ENCODE peak calls at places on chromosomes 2 and 18, in five cellular contexts. One of them, this sample, is unnamed.

GRCh38 chr18:22606563-22607283 is 189.0 kb upstream of the CTAGE1 start:
- DNase-seq in tibial nerve: no peak
- DNase-seq in uterus: peak
- DNase-seq in stomach: no peak
- DNase-seq in adrenal gland: no peak
- DNase-seq in this sample: no peak

GRCh38 chr2:147051814-147052213 is 793.0 kb upstream of the ACVR2A start:
- DNase-seq in tibial nerve: no peak
- DNase-seq in uterus: no peak
- DNase-seq in stomach: no peak
- DNase-seq in adrenal gland: no peak
- DNase-seq in this sample: no peak

GRCh38 chr2:70890469-70891065 is 45.1 kb upstream of the ATP6V1B1 start:
- DNase-seq in tibial nerve: no peak
- DNase-seq in uterus: no peak
- DNase-seq in stomach: peak
- DNase-seq in adrenal gland: no peak
- DNase-seq in this sample: no peak

GRCh38 chr2:69017080-69017479 is 4.1 kb downstream of the ANTXR1 start:
- DNase-seq in tibial nerve: no peak
- DNase-seq in uterus: no peak
- DNase-seq in stomach: no peak
- DNase-seq in adrenal gland: peak
- DNase-seq in this sample: no peak

GRCh38 chr2:17804358-17804757 is 11.9 kb upstream of the MSGN1 start:
- DNase-seq in tibial nerve: no peak
- DNase-seq in uterus: no peak
- DNase-seq in stomach: no peak
- DNase-seq in adrenal gland: no peak
- DNase-seq in this sample: no peak

GRCh38 chr2:128441341-128442052 is 122.8 kb upstream of the HS6ST1 start:
- DNase-seq in tibial nerve: no peak
- DNase-seq in uterus: peak
- DNase-seq in stomach: peak
- DNase-seq in adrenal gland: no peak
- DNase-seq in this sample: peak

GRCh38 chr18:13216092-13216582 is 2.4 kb upstream of the LDLRAD4 start:
- DNase-seq in tibial nerve: no peak
- DNase-seq in uterus: peak
- DNase-seq in stomach: peak
- DNase-seq in adrenal gland: peak
- DNase-seq in this sample: peak

GRCh38 chr2:190382851-190383250 is 25.3 kb upstream of the MFSD6 start:
- DNase-seq in tibial nerve: no peak
- DNase-seq in uterus: peak
- DNase-seq in stomach: no peak
- DNase-seq in adrenal gland: peak
- DNase-seq in this sample: no peak

GRCh38 chr2:9410108-9410507 is 13.2 kb downstream of the ITGB1BP1 start:
- DNase-seq in tibial nerve: no peak
- DNase-seq in uterus: no peak
- DNase-seq in stomach: no peak
- DNase-seq in adrenal gland: no peak
- DNase-seq in this sample: no peak

GRCh38 chr2:211453311-211453894 is 897.0 kb downstream of the CPS1 start:
- DNase-seq in tibial nerve: no peak
- DNase-seq in uterus: no peak
- DNase-seq in stomach: no peak
- DNase-seq in adrenal gland: no peak
- DNase-seq in this sample: no peak

DNA sequence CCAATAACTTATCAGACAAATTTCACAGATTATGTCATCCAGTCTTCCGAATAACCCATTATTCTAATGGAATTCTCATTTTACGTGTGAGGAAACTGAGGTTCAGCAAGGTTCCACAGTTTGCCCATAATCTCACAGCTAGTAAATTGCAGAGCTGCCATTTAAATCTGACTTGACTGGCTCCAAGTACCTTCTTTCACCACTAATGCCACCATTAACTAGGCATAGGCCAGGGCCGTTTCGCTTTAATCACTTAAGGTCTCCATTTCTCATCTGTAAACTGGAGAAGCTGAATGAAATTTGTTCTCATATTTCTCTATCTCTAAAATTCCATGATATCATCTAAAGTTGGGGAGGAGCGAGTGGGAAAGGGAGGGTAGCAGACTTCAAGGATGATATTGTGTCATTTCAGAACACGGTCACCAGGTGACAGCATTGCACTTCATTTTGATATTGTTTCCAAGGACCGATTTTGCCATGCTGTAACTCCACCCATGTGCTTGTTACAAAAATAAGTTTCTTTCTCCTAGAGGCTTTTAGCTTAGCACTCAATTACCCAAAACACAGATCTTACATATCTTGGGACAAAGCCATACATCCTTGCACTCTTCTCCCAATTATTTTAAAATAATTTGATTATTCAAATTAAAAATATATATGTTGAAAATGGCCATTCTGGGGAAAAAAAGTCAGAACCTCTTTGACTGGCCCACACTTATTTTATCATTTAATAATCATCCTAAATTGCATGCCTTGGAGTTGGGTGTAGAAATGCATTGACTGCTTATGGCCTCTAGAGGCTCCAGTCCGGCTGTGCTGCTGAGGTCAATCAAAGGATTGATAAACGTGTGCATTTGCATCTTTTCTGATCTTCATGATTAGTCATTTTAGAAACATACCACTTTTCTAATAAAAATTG is 123.8 kb downstream of the AKAIN1 start:
- DNase-seq in tibial nerve: no peak
- DNase-seq in uterus: no peak
- DNase-seq in stomach: no peak
- DNase-seq in adrenal gland: peak
- DNase-seq in this sample: no peak
- TF ChIP-seq CTCF in tibial nerve: no peak
- TF ChIP-seq CTCF in uterus: no peak
- TF ChIP-seq CTCF in stomach: no peak
- TF ChIP-seq CTCF in adrenal gland: peak
- TF ChIP-seq CTCF in this sample: no peak

GRCh38 chr2:96924775-96925747 is 55.2 kb upstream of the SEMA4C start:
- DNase-seq in tibial nerve: no peak
- DNase-seq in uterus: no peak
- DNase-seq in stomach: no peak
- DNase-seq in adrenal gland: no peak
- DNase-seq in this sample: no peak
- TF ChIP-seq POLR2A in tibial nerve: no peak
- TF ChIP-seq POLR2A in uterus: no peak
- TF ChIP-seq POLR2A in stomach: no peak
- TF ChIP-seq POLR2A in adrenal gland: no peak
- TF ChIP-seq POLR2A in this sample: no peak

DNA sequence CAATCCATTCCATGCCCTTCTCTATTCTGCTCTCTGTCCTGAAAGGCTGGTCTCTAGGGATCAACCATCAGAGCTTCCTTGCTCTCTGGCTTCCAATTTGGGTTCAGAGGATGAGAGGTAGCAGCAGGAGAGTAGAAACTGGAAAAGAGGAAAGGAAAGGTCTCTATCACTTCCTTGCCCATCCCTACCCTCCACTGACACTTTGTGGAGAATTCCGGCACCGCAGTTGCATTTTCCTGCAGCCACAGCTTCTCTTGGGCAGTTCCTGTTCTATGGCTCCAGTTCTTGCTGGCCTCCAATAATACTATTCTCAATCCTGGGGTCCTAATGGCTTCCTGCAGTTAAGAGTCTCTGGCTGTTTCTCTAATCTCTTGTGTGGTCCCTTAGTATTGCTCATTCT is 13.3 kb upstream of the IMPACT start:
- DNase-seq in tibial nerve: no peak
- DNase-seq in uterus: no peak
- DNase-seq in stomach: no peak
- DNase-seq in adrenal gland: no peak
- DNase-seq in this sample: no peak
- TF ChIP-seq CTCF in tibial nerve: no peak
- TF ChIP-seq CTCF in uterus: no peak
- TF ChIP-seq CTCF in stomach: no peak
- TF ChIP-seq CTCF in adrenal gland: no peak
- TF ChIP-seq CTCF in this sample: no peak

DNA sequence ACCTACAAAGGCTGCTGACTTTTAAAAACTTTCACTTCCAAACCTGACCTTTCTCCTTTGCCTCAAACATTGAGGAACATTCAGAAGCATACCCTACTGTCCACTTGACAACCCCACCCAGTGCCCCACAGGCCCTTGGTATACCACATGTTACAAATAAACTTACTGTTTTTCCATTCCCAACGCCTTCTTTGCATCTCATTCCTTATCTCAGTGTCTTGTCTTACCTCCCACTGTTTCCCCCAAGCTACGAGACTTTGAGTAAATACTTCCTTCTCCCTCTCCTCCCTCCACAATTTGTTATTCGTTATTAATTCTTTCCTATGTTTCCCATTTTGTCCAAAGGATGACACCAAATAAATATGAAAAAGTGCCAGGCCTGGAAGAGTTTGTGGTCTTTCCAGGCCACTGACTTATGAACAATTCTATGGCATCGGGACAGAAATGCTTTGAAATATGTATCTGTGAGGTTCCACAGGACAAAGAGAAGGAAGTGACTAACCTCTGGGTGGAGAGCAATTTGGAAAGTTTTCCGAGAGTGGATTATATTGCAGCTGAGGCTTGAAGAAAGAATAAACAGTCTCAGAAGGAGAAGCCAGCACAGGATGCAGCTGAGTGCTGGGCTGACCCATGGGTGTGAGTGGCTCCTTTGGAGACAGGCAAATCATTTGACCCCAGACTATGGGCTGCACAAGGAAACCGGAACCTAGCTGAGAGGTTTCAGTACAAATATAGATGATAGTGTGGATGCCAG is 409.1 kb downstream of the LPIN1 start:
- DNase-seq in tibial nerve: no peak
- DNase-seq in uterus: no peak
- DNase-seq in stomach: no peak
- DNase-seq in adrenal gland: peak
- DNase-seq in this sample: no peak
- TF ChIP-seq POLR2A in tibial nerve: no peak
- TF ChIP-seq POLR2A in uterus: no peak
- TF ChIP-seq POLR2A in stomach: no peak
- TF ChIP-seq POLR2A in adrenal gland: no peak
- TF ChIP-seq POLR2A in this sample: no peak

DNA sequence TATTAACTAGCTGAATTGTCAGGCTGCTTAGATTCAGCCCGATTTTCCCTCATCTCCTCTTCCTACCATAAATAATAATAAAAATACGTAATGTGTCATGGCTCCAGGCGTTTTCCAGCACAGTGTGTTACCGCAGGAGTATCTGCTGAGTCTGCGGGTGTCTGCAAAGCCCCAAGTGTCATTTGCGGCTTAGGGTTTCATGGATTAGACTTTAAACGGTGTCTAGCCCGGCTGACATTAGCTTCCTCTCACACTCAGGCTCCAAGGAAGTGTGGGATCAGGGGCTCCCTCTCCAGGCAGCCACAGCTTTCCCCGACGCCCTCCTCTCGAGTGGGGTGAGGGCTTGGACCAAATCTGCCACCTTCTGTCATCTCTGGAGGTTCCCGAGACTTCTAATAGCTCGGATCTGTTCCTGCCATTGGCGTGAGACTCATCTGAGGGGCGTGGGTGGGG is 14.1 kb upstream of the HOXD1 start:
- DNase-seq in tibial nerve: no peak
- DNase-seq in uterus: peak
- DNase-seq in stomach: no peak
- DNase-seq in adrenal gland: no peak
- DNase-seq in this sample: no peak
- TF ChIP-seq CTCF in tibial nerve: no peak
- TF ChIP-seq CTCF in uterus: no peak
- TF ChIP-seq CTCF in stomach: no peak
- TF ChIP-seq CTCF in adrenal gland: no peak
- TF ChIP-seq CTCF in this sample: no peak

GRCh38 chr18:31685097-31686082 is 1.0 kb upstream of the B4GALT6 start:
- DNase-seq in tibial nerve: no peak
- DNase-seq in uterus: peak
- DNase-seq in stomach: peak
- DNase-seq in adrenal gland: peak
- DNase-seq in this sample: no peak

GRCh38 chr18:31686572-31686971 is 2.2 kb upstream of the B4GALT6 start:
- DNase-seq in tibial nerve: no peak
- DNase-seq in uterus: no peak
- DNase-seq in stomach: no peak
- DNase-seq in adrenal gland: no peak
- DNase-seq in this sample: no peak

GRCh38 chr18:31683106-31683505 is 1.3 kb downstream of the B4GALT6 start:
- DNase-seq in tibial nerve: no peak
- DNase-seq in uterus: no peak
- DNase-seq in stomach: no peak
- DNase-seq in adrenal gland: no peak
- DNase-seq in this sample: no peak

GRCh38 chr18:31683968-31684278 is 458 bp downstream of the B4GALT6 start:
- DNase-seq in tibial nerve: no peak
- DNase-seq in uterus: no peak
- DNase-seq in stomach: no peak
- DNase-seq in adrenal gland: no peak
- DNase-seq in this sample: no peak

DNA sequence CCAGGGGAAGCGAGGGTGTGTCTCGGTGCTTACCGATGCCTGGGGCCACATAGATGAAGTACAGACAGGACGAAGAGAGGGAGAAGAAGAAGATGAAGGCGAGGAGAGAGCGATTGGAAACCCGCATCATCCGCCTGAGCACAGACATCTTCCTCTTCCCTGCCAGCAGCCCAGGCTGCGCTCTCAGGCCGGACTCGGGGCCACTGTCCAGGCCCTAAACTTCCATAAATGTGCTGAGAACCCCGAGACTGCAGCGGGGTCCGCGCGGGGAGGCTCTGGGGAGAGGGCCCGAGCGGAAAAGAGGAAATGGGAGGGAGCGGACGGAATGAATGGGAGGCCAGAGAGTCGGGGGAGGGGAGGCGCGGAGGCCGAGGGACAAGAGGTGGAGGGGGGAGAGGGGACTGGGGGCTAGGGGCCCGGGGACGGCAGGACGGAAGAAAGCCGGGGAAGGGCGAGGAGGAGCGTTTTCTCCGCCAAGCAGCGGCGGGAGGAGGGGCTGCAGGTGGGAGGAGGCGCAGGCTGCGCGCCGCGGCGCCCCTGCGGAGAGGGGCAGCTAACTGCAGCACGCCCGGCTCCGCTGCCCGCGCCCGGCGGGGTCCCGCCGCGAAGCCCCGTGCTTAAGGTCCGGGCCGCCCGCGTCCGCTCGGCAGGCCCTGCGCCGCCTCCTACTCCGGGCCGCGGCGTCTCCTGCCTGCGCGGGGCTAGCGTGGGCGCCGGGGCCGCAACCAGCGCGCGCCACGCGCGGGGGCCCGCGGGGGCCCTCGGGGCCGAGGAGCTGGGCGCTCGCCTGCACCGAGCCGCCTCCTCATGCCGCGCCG is at the start of gene B4GALT6:
- DNase-seq in tibial nerve: no peak
- DNase-seq in uterus: no peak
- DNase-seq in stomach: no peak
- DNase-seq in adrenal gland: peak
- DNase-seq in this sample: no peak
- TF ChIP-seq POLR2A in tibial nerve: no peak
- TF ChIP-seq POLR2A in uterus: no peak
- TF ChIP-seq POLR2A in stomach: no peak
- TF ChIP-seq POLR2A in adrenal gland: no peak
- TF ChIP-seq POLR2A in this sample: no peak